ENCODE peak calls at places on chromosomes 16 and 17, in seven cellular contexts. Q is IMR-90; E is CD4-positive, alpha-beta T cell; I is nephron progenitor cell; R is left ventricle myocardium inferior; X is lower leg skin; V is fibroblast of the aortic adventitia. P is an unnamed sample.
A peak's percentile ranks its signal among the peaks of the same experiment; 100 is the strongest.

GRCh38 chr17:72287586-72287985 is 166.8 kb downstream of the SOX9 start:
- DNase-seq in Q (no peak), E (no peak), I (no peak), R (no peak), X (no peak), V (no peak), P (no peak)

GRCh38 chr17:34710226-34710625 is 130.8 kb downstream of the TMEM132E start:
- DNase-seq in Q (no peak), E (no peak), I (no peak), R (no peak), X (peak; percentile 25), V (no peak), P (no peak)

GRCh38 chr17:57569860-57570259 is 175.2 kb downstream of the CCDC182 start:
- DNase-seq in Q (no peak), E (no peak), I (no peak), R (no peak), X (no peak), V (no peak), P (no peak)

GRCh38 chr17:38579934-38580333 is 25.8 kb downstream of the SRCIN1 start:
- DNase-seq in Q (peak; percentile 13), E (no peak), I (peak; percentile 49), R (no peak), X (no peak), V (peak; percentile 9), P (no peak)

GRCh38 chr17:45688820-45689219 is 95.3 kb upstream of the CRHR1 start:
- DNase-seq in Q (no peak), E (no peak), I (no peak), R (no peak), X (no peak), V (no peak), P (no peak)

GRCh38 chr16:46972971-46973456 is 460 bp downstream of the DNAJA2 start:
- DNase-seq in Q (no peak), E (peak; percentile 18), I (peak; percentile 47), R (peak; percentile 28), X (peak; percentile 87), V (no peak), P (peak; percentile 68)

GRCh38 chr16:70740919-70741778 is 55.3 kb upstream of the MTSS2 start:
- DNase-seq in Q (peak; percentile 87), E (no peak), I (no peak), R (no peak), X (peak; percentile 86), V (no peak), P (no peak)

GRCh38 chr16:26667271-26667703 is 399.4 kb upstream of the C16orf82 start:
- DNase-seq in Q (no peak), E (no peak), I (peak; percentile 13), R (no peak), X (no peak), V (no peak), P (no peak)

GRCh38 chr17:50872710-50873424 is 6.7 kb upstream of the TOB1 start:
- DNase-seq in Q (peak; percentile 25), E (no peak), I (no peak), R (no peak), X (no peak), V (peak; percentile 84), P (no peak)

GRCh38 chr17:16987001-16987829 is 15.3 kb upstream of the TNFRSF13B start:
- DNase-seq in Q (no peak), E (no peak), I (no peak), R (no peak), X (peak; percentile 63), V (no peak), P (no peak)

GRCh38 chr16:72952404-72953301 is 95.3 kb downstream of the ZFHX3 start:
- DNase-seq in Q (peak; percentile 89), E (no peak), I (no peak), R (no peak), X (no peak), V (peak; percentile 77), P (no peak)

GRCh38 chr16:66569827-66570405 is 3.7 kb downstream of the CMTM1 start:
- DNase-seq in Q (peak; percentile 81), E (no peak), I (no peak), R (no peak), X (no peak), V (peak; percentile 84), P (no peak)

GRCh38 chr17:8799001-8799850 is at the start of gene MFSD6L:
- DNase-seq in Q (no peak), E (no peak), I (peak; percentile 34), R (no peak), X (peak; percentile 71), V (no peak), P (peak; percentile 73)

GRCh38 chr16:17416461-17417221 is 54.1 kb downstream of the XYLT1 start:
- DNase-seq in Q (peak; percentile 38), E (peak; percentile 33), I (peak; percentile 40), R (peak; percentile 21), X (no peak), V (no peak), P (no peak)

GRCh38 chr17:74424658-74425057 is 7.2 kb upstream of the GPRC5C start:
- DNase-seq in Q (no peak), E (no peak), I (no peak), R (peak; percentile 59), X (no peak), V (no peak), P (no peak)

GRCh38 chr17:77882481-77883212 is 75.9 kb upstream of the TNRC6C start:
- DNase-seq in Q (peak; percentile 61), E (peak; percentile 66), I (no peak), R (peak; percentile 73), X (no peak), V (peak; percentile 95), P (peak; percentile 75)

DNA sequence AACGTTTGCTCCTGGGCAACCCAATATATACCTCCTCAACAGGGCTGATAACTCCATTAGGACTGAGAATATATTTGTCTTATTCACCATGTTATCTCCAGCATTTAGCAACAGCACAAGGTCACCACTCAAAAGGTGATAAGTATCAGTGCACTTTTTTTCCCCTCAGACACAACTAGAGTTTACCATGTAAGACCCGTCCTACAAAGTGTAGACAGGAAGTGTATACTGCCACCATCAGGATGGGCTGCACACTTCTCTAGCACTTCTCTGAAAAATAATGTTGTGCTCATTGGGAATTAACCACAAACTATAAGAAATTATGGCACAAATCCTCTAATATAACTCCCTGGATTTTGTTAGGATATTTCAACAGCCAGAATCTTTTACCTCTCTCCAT is 5.7 kb upstream of the VAT1L start:
- DNase-seq in Q (peak; percentile 46), E (no peak), I (no peak), R (no peak), X (no peak), V (peak; percentile 33), P (no peak)
- TF ChIP-seq CTCF in Q (peak; percentile 60), E (no peak), I (no peak), R (peak; percentile 36), X (no peak), V (peak; percentile 44), P (no peak)

DNA sequence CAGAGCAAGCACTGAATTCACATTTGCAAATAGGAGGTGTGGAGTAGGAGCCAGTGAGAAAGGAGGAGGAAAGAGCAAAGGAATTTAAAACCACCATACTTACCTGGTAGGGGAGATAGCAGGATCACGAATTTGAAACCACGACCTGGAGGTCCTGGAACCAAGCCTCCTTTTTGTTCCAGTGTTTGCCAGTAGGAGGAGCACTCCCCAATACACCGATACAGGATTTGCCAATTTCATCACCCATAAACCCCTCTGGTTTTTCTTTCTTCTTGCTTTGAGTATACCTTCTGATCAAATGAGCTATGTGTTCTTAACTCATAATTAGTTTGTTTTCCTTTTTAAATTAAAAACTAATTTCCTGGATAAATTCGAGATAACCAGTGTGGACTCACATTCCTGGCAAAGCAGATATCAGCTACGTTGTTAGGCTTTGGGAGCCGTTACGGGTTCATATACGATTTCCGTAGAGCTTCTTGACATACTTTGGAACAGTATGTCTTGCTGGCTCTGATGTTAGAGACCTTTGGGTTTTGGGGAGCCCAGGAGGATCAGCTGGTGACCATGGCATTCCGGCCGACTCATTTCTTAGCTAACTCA is 22.7 kb downstream of the BCO1 start:
- DNase-seq in Q (no peak), E (no peak), I (no peak), R (no peak), X (no peak), V (peak; percentile 35), P (no peak)
- TF ChIP-seq CTCF in Q (peak; percentile 47), E (peak; percentile 58), I (peak; percentile 41), R (peak; percentile 71), X (no peak), V (peak; percentile 73), P (peak; percentile 63)

GRCh38 chr17:63911657-63912100 is 621 bp upstream of the CSHL1 start:
- DNase-seq in Q (peak; percentile 8), E (peak; percentile 47), I (peak; percentile 77), R (no peak), X (no peak), V (peak; percentile 22), P (peak; percentile 77)
- TF ChIP-seq CTCF in Q (peak; percentile 57), E (peak; percentile 78), I (peak; percentile 80), R (peak; percentile 88), X (no peak), V (peak; percentile 81), P (peak; percentile 56)

GRCh38 chr17:80244871-80245509 is 15.7 kb upstream of the RNF213 start:
- DNase-seq in Q (no peak), E (no peak), I (no peak), R (no peak), X (no peak), V (no peak), P (no peak)
- TF ChIP-seq CTCF in Q (no peak), E (no peak), I (no peak), R (no peak), X (no peak), V (no peak), P (no peak)

P was measured in Peyer's patch.